ENCODE peak calls at places on chromosomes 13 and 19, in ten cellular contexts. B, M, C, J, P, T, F, V, I and U are unnamed samples.

GRCh38 chr13:71417205-71417604 is 449.8 kb downstream of the DACH1 start:
- DNase-seq in B (peak), M (peak), C (no peak), J (no peak), P (no peak), T (no peak), F (no peak), V (peak), I (no peak), U (no peak)

GRCh38 chr19:3580156-3580955 is 4.9 kb upstream of the GIPC3 start:
- DNase-seq in B (peak), M (peak), C (no peak), J (no peak), P (no peak), T (no peak), F (peak), V (peak), I (no peak), U (no peak)

GRCh38 chr13:81773263-81773662 is 1432.3 kb upstream of the SPRY2 start:
- DNase-seq in B (no peak), M (no peak), C (no peak), J (no peak), P (no peak), T (no peak), F (no peak), V (no peak), I (no peak), U (no peak)

GRCh38 chr19:56348289-56348877 is 33.7 kb upstream of the ZSCAN5A start:
- DNase-seq in B (no peak), M (no peak), C (no peak), J (peak), P (no peak), T (no peak), F (no peak), V (no peak), I (no peak), U (no peak)

GRCh38 chr19:34128558-34129250 is 43.6 kb upstream of the LSM14A start:
- DNase-seq in B (no peak), M (peak), C (no peak), J (no peak), P (no peak), T (no peak), F (no peak), V (no peak), I (no peak), U (no peak)

GRCh38 chr19:41771410-41771809 is 16.1 kb downstream of the CEACAM6 start:
- DNase-seq in B (no peak), M (no peak), C (no peak), J (no peak), P (no peak), T (no peak), F (no peak), V (no peak), I (no peak), U (no peak)

GRCh38 chr19:29404951-29405727 is 120.7 kb upstream of the VSTM2B start:
- DNase-seq in B (no peak), M (no peak), C (no peak), J (no peak), P (no peak), T (no peak), F (no peak), V (no peak), I (peak), U (no peak)

GRCh38 chr13:30466841-30467252 is 1.1 kb upstream of the HMGB1 start:
- DNase-seq in B (no peak), M (peak), C (no peak), J (peak), P (no peak), T (no peak), F (no peak), V (peak), I (no peak), U (no peak)

GRCh38 chr13:99154064-99154463 is 46.6 kb upstream of the UBAC2 start:
- DNase-seq in B (no peak), M (no peak), C (no peak), J (no peak), P (no peak), T (no peak), F (no peak), V (no peak), I (no peak), U (no peak)

GRCh38 chr13:101473458-101473857 is 21.0 kb downstream of the ITGBL1 start:
- DNase-seq in B (no peak), M (peak), C (no peak), J (no peak), P (no peak), T (no peak), F (peak), V (peak), I (no peak), U (no peak)

GRCh38 chr19:48341515-48342413 is 16.4 kb downstream of the EMP3 start:
- DNase-seq in B (no peak), M (no peak), C (no peak), J (no peak), P (no peak), T (no peak), F (no peak), V (no peak), I (no peak), U (no peak)